ENCODE peak calls at places on chromosomes 13 and 19, in five cellular contexts. U is tibial nerve, E is neuronal stem cell, C is left ventricle myocardium inferior, F is coronary artery. O is an unnamed sample.

GRCh38 chr13:92612892-92613291 is 613.7 kb upstream of the GPC6 start:
- DNase-seq in E (no peak), C (no peak), F (no peak), U (no peak), O (no peak)

GRCh38 chr13:74755065-74755464 is 620.9 kb upstream of the KLF12 start:
- DNase-seq in E (no peak), U (no peak), F (no peak), C (no peak), O (no peak)

GRCh38 chr13:53782400-53783030 is 753.9 kb downstream of the OLFM4 start:
- DNase-seq in E (peak; percentile 63), F (no peak), U (no peak), C (no peak), O (peak; percentile 78)

GRCh38 chr19:1057185-1057857 is 9.6 kb upstream of the ARHGAP45 start:
- DNase-seq in F (no peak), U (no peak), E (no peak), C (no peak), O (peak; percentile 75)

GRCh38 chr19:18349524-18350128 is 9.2 kb downstream of the PGPEP1 start:
- DNase-seq in E (no peak), C (no peak), F (no peak), U (peak; percentile 49), O (peak; percentile 49)

GRCh38 chr19:42461700-42462324 is 19.1 kb upstream of the CXCL17 start:
- DNase-seq in C (no peak), U (no peak), F (no peak), E (no peak), O (no peak)

GRCh38 chr13:36310417-36311108 is 12.9 kb upstream of the CCDC169 start:
- DNase-seq in U (no peak), F (no peak), E (no peak), C (no peak), O (no peak)

GRCh38 chr19:1853295-1854031 is 5.2 kb upstream of the REXO1 start:
- DNase-seq in F (no peak), C (peak; percentile 79), E (no peak), U (peak; percentile 51), O (peak; percentile 72)

GRCh38 chr13:30895773-30896172 is 10.3 kb upstream of the MEDAG start:
- DNase-seq in C (peak; percentile 52), E (no peak), U (peak; percentile 58), F (peak; percentile 92), O (peak; percentile 22)

GRCh38 chr19:46863818-46864629 is 3.2 kb downstream of the ARHGAP35 start:
- DNase-seq in U (no peak), F (no peak), E (peak; percentile 70), C (no peak), O (peak; percentile 82)

GRCh38 chr13:78604782-78605611 is 1.6 kb upstream of the POU4F1 start:
- DNase-seq in U (no peak), E (peak; percentile 31), F (no peak), C (no peak), O (peak; percentile 67)

GRCh38 chr13:95628488-95628887 is 16.0 kb downstream of the DZIP1 start:
- DNase-seq in E (no peak), C (no peak), U (no peak), F (no peak), O (no peak)

GRCh38 chr19:37980419-37980975 is 73.5 kb downstream of the SIPA1L3 start:
- DNase-seq in U (no peak), C (no peak), F (no peak), E (no peak), O (no peak)

GRCh38 chr19:38193445-38193844 is 30.6 kb downstream of the DPF1 start:
- DNase-seq in U (no peak), C (no peak), F (no peak), E (no peak), O (no peak)

GRCh38 chr13:79385694-79386093 is 20.4 kb downstream of the RBM26 start:
- DNase-seq in F (no peak), C (no peak), E (no peak), U (no peak), O (no peak)

GRCh38 chr19:10306327-10306726 is 3.3 kb downstream of the ZGLP1 start:
- DNase-seq in U (no peak), F (no peak), C (no peak), E (no peak), O (no peak)

GRCh38 chr13:114225610-114226009 is 9.1 kb upstream of the CDC16 start:
- DNase-seq in C (no peak), U (no peak), F (no peak), E (no peak), O (no peak)

GRCh38 chr13:65943711-65944110 is 1286.4 kb downstream of the PCDH9 start:
- DNase-seq in U (no peak), F (no peak), C (no peak), E (no peak), O (no peak)

GRCh38 chr19:48415395-48415794 is 21.9 kb downstream of the GRIN2D start:
- DNase-seq in E (no peak), U (peak; percentile 55), C (peak; percentile 81), F (no peak), O (peak; percentile 77)

GRCh38 chr13:43388282-43389034 is 365.1 kb downstream of the DNAJC15 start:
- DNase-seq in E (no peak), U (no peak), C (no peak), F (no peak), O (no peak)

GRCh38 chr19:35557539-35558399 is 5.7 kb downstream of the ATP4A start:
- DNase-seq in C (peak; percentile 51), U (no peak), E (peak; percentile 89), F (no peak), O (peak; percentile 95)

GRCh38 chr13:71378992-71379905 is 487.8 kb downstream of the DACH1 start:
- DNase-seq in E (no peak), U (no peak), F (no peak), C (no peak), O (no peak)

GRCh38 chr19:18477974-18478373 is 40.0 kb upstream of the ISYNA1 start:
- DNase-seq in C (no peak), U (no peak), F (no peak), E (no peak), O (no peak)

GRCh38 chr13:103142091-103142594 is 75.9 kb upstream of the SLC10A2 start:
- DNase-seq in F (no peak), C (no peak), E (no peak), U (no peak), O (no peak)

GRCh38 chr19:850979-851335 is 1.1 kb upstream of the ELANE start:
- DNase-seq in E (no peak), C (no peak), F (no peak), U (no peak), O (no peak)

GRCh38 chr13:79212064-79212619 is 193.9 kb downstream of the RBM26 start:
- DNase-seq in E (no peak), U (no peak), C (no peak), F (no peak), O (no peak)

GRCh38 chr13:114108894-114109293 is 23.5 kb downstream of the RASA3 start:
- DNase-seq in U (peak; percentile 11), C (no peak), E (no peak), F (no peak), O (no peak)

GRCh38 chr19:29610574-29611271 is 4.6 kb downstream of the POP4 start:
- DNase-seq in C (peak; percentile 77), E (peak; percentile 77), F (peak; percentile 81), U (peak; percentile 67), O (peak; percentile 87)

GRCh38 chr19:29610213-29610573 is 4.1 kb downstream of the POP4 start:
- DNase-seq in F (no peak), C (no peak), U (no peak), E (no peak), O (no peak)

GRCh38 chr19:29612121-29612520 is 6.0 kb downstream of the POP4 start:
- DNase-seq in C (no peak), U (no peak), E (no peak), F (no peak), O (no peak)

GRCh38 chr19:29606420-29606747 is 301 bp downstream of the POP4 start:
- DNase-seq in E (no peak), U (no peak), F (no peak), C (no peak), O (no peak)

DNA sequence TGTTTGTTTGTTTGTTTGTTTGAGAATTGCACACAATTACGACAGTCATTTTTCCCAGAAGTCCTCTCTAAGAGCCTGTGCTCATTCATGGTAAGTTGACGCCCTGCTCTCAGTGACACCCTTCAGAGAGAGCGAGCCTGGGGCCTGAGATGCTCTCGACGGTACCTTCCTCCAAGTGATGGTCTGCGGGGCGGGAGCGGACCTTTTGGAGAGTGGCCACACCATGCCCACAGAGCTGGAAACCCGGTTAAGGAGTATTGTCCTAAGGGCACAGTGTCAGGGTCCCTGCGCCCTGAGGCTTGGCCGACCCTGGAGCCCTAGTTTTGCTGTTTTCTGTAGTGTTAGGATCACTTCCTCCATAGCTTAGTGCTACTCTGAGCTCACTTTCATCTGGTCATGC is 3.6 kb downstream of the POP4 start:
- DNase-seq in U (no peak), E (no peak), F (no peak), C (no peak), O (no peak)
- H3K27ac ChIP-seq in U (no peak overlapping the region), E (no peak overlapping the region), F (no peak overlapping the region), C (no peak overlapping the region), O (no peak overlapping the region)

DNA sequence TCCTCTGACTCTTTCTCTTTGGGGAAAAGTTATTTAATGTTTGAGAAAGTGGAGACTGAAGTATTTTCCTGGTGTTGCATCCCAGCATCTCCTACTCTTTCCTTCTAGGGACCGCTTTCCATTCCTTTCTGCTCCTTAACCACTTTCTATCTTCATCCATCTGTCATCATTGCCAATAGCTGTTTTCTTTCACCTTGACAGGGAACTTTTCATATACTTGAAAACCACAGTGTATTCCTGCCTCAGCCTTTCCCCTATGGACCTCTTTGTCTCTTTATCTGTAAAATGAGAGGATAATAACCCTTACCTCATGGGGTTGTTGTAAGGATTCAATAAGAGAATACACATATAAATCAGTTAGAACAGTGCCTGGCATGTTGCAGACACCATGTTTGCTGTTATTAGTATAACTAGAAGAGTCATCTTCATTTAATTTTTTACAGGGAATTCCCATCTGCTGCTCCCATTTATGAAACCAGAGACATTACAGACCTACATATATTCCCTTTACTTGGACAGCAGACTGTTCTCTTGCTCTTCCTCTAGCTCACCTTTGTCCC is 31.8 kb downstream of the LCP1 start:
- DNase-seq in F (no peak), C (no peak), U (no peak), E (no peak), O (no peak)
- H3K27ac ChIP-seq in F (no peak overlapping the region), C (no peak overlapping the region), U (no peak overlapping the region), E (no peak overlapping the region), O (no peak overlapping the region)

GRCh38 chr13:23788459-23788858 is 100.7 kb downstream of the MIPEP start:
- DNase-seq in C (no peak), U (no peak), F (no peak), E (no peak), O (no peak)

GRCh38 chr13:23792680-23793079 is 96.5 kb downstream of the MIPEP start:
- DNase-seq in F (no peak), U (no peak), C (no peak), E (no peak), O (no peak)

GRCh38 chr13:23789576-23790346 is 99.4 kb downstream of the MIPEP start:
- DNase-seq in E (no peak), C (no peak), U (no peak), F (no peak), O (no peak)

GRCh38 chr13:23793711-23794110 is 95.5 kb downstream of the MIPEP start:
- DNase-seq in U (no peak), F (no peak), E (no peak), C (no peak), O (no peak)

GRCh38 chr13:23790591-23791170 is 98.5 kb downstream of the MIPEP start:
- DNase-seq in F (no peak), U (no peak), E (no peak), C (no peak), O (no peak)
- H3K27ac ChIP-seq in F (no peak overlapping the region), U (no peak overlapping the region), E (no peak overlapping the region), C (no peak overlapping the region), O (no peak overlapping the region)

GRCh38 chr13:97240789-97241734 is 18.9 kb downstream of the MBNL2 start:
- DNase-seq in U (no peak), E (no peak), C (no peak), F (no peak), O (no peak)
- H3K27ac ChIP-seq in U (peak overlapping the region; percentile 21), E (no peak overlapping the region), C (peak overlapping the region; percentile 85), F (peak overlapping the region; percentile 16), O (no peak overlapping the region)